ENCODE peak calls at places on chromosomes 11 and 22, in nine cellular contexts. One of them, this sample, is unnamed.

GRCh38 chr11:27237641-27238040 is 125.4 kb downstream of the CCDC34 start:
- DNase-seq in transverse colon: peak; percentile 51
- DNase-seq in GM23248: no peak
- DNase-seq in lung: no peak
- DNase-seq in mesendoderm: peak; percentile 34
- DNase-seq in effector memory CD4-positive, alpha-beta T cell: no peak
- DNase-seq in stomach: no peak
- DNase-seq in cardiac muscle cell: no peak
- DNase-seq in DND-41: no peak
- DNase-seq in this sample: no peak

GRCh38 chr22:49303061-49303735 is 524.5 kb downstream of the BRD1 start:
- DNase-seq in mesendoderm: no peak
- DNase-seq in DND-41: no peak
- DNase-seq in transverse colon: no peak
- DNase-seq in stomach: peak; percentile 11
- DNase-seq in cardiac muscle cell: no peak
- DNase-seq in effector memory CD4-positive, alpha-beta T cell: no peak
- DNase-seq in lung: no peak
- DNase-seq in GM23248: no peak
- DNase-seq in this sample: no peak

GRCh38 chr22:17305076-17305475 is 64.2 kb upstream of the CECR2 start:
- DNase-seq in effector memory CD4-positive, alpha-beta T cell: no peak
- DNase-seq in lung: peak; percentile 22
- DNase-seq in stomach: peak; percentile 2
- DNase-seq in mesendoderm: no peak
- DNase-seq in GM23248: no peak
- DNase-seq in transverse colon: no peak
- DNase-seq in DND-41: no peak
- DNase-seq in cardiac muscle cell: no peak
- DNase-seq in this sample: no peak

GRCh38 chr11:112165049-112165448 is 1.2 kb upstream of the IL18 start:
- DNase-seq in DND-41: no peak
- DNase-seq in lung: no peak
- DNase-seq in cardiac muscle cell: no peak
- DNase-seq in effector memory CD4-positive, alpha-beta T cell: no peak
- DNase-seq in mesendoderm: no peak
- DNase-seq in stomach: no peak
- DNase-seq in GM23248: no peak
- DNase-seq in transverse colon: no peak
- DNase-seq in this sample: no peak

GRCh38 chr11:78922886-78923625 is 348.4 kb upstream of the NARS2 start:
- DNase-seq in mesendoderm: no peak
- DNase-seq in effector memory CD4-positive, alpha-beta T cell: no peak
- DNase-seq in DND-41: no peak
- DNase-seq in GM23248: no peak
- DNase-seq in lung: no peak
- DNase-seq in cardiac muscle cell: no peak
- DNase-seq in transverse colon: no peak
- DNase-seq in stomach: no peak
- DNase-seq in this sample: no peak

GRCh38 chr11:120342226-120342625 is 6.0 kb downstream of the ARHGEF12 start:
- DNase-seq in effector memory CD4-positive, alpha-beta T cell: no peak
- DNase-seq in transverse colon: no peak
- DNase-seq in lung: no peak
- DNase-seq in stomach: no peak
- DNase-seq in GM23248: no peak
- DNase-seq in DND-41: no peak
- DNase-seq in mesendoderm: no peak
- DNase-seq in cardiac muscle cell: no peak
- DNase-seq in this sample: no peak

GRCh38 chr11:11931461-11932055 is 76.9 kb downstream of the DKK3 start:
- DNase-seq in mesendoderm: peak; percentile 76
- DNase-seq in effector memory CD4-positive, alpha-beta T cell: no peak
- DNase-seq in GM23248: peak; percentile 87
- DNase-seq in lung: no peak
- DNase-seq in cardiac muscle cell: peak; percentile 82
- DNase-seq in transverse colon: no peak
- DNase-seq in DND-41: no peak
- DNase-seq in stomach: no peak
- DNase-seq in this sample: no peak

GRCh38 chr11:20315800-20316199 is 47.7 kb upstream of the HTATIP2 start:
- DNase-seq in GM23248: no peak
- DNase-seq in DND-41: no peak
- DNase-seq in effector memory CD4-positive, alpha-beta T cell: no peak
- DNase-seq in transverse colon: no peak
- DNase-seq in stomach: no peak
- DNase-seq in cardiac muscle cell: no peak
- DNase-seq in mesendoderm: peak; percentile 3
- DNase-seq in lung: no peak
- DNase-seq in this sample: no peak

GRCh38 chr11:85821636-85822035 is 10.7 kb upstream of the SYTL2 start:
- DNase-seq in mesendoderm: no peak
- DNase-seq in stomach: peak; percentile 57
- DNase-seq in transverse colon: peak; percentile 45
- DNase-seq in cardiac muscle cell: no peak
- DNase-seq in lung: no peak
- DNase-seq in GM23248: peak; percentile 61
- DNase-seq in DND-41: no peak
- DNase-seq in effector memory CD4-positive, alpha-beta T cell: no peak
- DNase-seq in this sample: no peak

GRCh38 chr22:47203554-47203991 is 441.1 kb downstream of the TBC1D22A start:
- DNase-seq in stomach: peak; percentile 22
- DNase-seq in mesendoderm: no peak
- DNase-seq in effector memory CD4-positive, alpha-beta T cell: no peak
- DNase-seq in GM23248: no peak
- DNase-seq in lung: no peak
- DNase-seq in transverse colon: no peak
- DNase-seq in DND-41: no peak
- DNase-seq in cardiac muscle cell: no peak
- DNase-seq in this sample: no peak

GRCh38 chr11:19393941-19394340 is 153.2 kb upstream of the E2F8 start:
- DNase-seq in GM23248: peak; percentile 77
- DNase-seq in DND-41: no peak
- DNase-seq in cardiac muscle cell: peak; percentile 62
- DNase-seq in effector memory CD4-positive, alpha-beta T cell: no peak
- DNase-seq in mesendoderm: peak; percentile 40
- DNase-seq in transverse colon: no peak
- DNase-seq in stomach: no peak
- DNase-seq in lung: no peak
- DNase-seq in this sample: no peak

GRCh38 chr11:134955281-134955680 is 543.2 kb upstream of the B3GAT1 start:
- DNase-seq in mesendoderm: no peak
- DNase-seq in DND-41: no peak
- DNase-seq in GM23248: no peak
- DNase-seq in transverse colon: no peak
- DNase-seq in effector memory CD4-positive, alpha-beta T cell: no peak
- DNase-seq in cardiac muscle cell: no peak
- DNase-seq in stomach: no peak
- DNase-seq in lung: no peak
- DNase-seq in this sample: no peak

GRCh38 chr22:37636949-37637273 is 2.6 kb upstream of the SH3BP1 start:
- DNase-seq in lung: no peak
- DNase-seq in transverse colon: no peak
- DNase-seq in mesendoderm: no peak
- DNase-seq in GM23248: no peak
- DNase-seq in effector memory CD4-positive, alpha-beta T cell: no peak
- DNase-seq in cardiac muscle cell: no peak
- DNase-seq in stomach: no peak
- DNase-seq in DND-41: no peak
- DNase-seq in this sample: no peak
- H3K27ac ChIP-seq in lung: peak overlapping the region; percentile 7
- H3K27ac ChIP-seq in transverse colon: peak overlapping the region; percentile 89
- H3K27ac ChIP-seq in mesendoderm: no peak overlapping the region
- H3K27ac ChIP-seq in GM23248: no peak overlapping the region
- H3K27ac ChIP-seq in effector memory CD4-positive, alpha-beta T cell: peak overlapping the region; percentile 78
- H3K27ac ChIP-seq in cardiac muscle cell: no peak overlapping the region
- H3K27ac ChIP-seq in stomach: no peak overlapping the region
- H3K27ac ChIP-seq in DND-41: peak overlapping the region; percentile 57
- H3K27ac ChIP-seq in this sample: peak overlapping the region; percentile 31

DNA sequence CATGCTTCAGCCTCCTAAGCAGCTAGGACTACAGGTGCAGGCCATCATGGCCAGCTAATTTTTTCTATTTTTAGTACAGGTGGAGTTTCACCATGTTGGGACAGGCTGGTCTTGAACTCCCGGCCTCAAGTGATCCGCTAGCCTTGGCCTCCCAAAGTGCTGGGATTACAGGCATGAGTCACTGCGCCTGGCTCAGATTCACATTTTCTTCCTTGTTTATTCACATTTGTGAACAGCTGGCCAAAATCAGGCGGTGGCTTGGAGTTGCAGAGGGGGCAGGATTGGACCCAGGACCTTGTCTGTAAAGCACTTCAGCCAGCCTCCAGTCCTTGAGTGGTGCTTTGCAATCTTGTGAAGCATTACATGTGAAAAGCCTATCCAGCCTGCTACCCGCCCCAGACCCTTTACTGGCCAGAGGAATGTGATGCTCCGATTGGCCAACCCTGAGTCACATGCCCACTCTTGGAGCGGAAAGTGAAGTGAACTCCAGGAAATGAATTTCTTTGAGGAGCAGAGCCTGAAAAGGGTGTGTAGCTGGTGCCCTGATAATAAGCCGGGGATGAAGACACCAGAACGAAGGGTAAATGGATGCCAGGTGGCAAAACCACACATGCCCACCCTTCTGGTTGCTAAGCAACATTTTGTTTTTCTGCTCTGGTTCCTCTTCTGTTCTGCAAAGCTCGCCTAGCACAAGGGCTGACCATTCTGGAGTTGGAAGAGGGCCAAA is 62.6 kb upstream of the PTPRJ start:
- DNase-seq in effector memory CD4-positive, alpha-beta T cell: no peak
- DNase-seq in cardiac muscle cell: peak; percentile 100
- DNase-seq in transverse colon: peak; percentile 73
- DNase-seq in lung: peak; percentile 95
- DNase-seq in stomach: peak; percentile 52
- DNase-seq in GM23248: peak; percentile 84
- DNase-seq in mesendoderm: peak; percentile 85
- DNase-seq in DND-41: peak; percentile 73
- DNase-seq in this sample: no peak
- H3K4me1 ChIP-seq in effector memory CD4-positive, alpha-beta T cell: peaks cover 48% of the 10 kb centered on the region
- H3K4me1 ChIP-seq in cardiac muscle cell: peaks cover 13% of the 10 kb centered on the region
- H3K4me1 ChIP-seq in transverse colon: no peaks in the 10 kb centered on the region
- H3K4me1 ChIP-seq in lung: no peaks in the 10 kb centered on the region
- H3K4me1 ChIP-seq in stomach: peaks cover 40% of the 10 kb centered on the region
- H3K4me1 ChIP-seq in GM23248: peaks cover 24% of the 10 kb centered on the region
- H3K4me1 ChIP-seq in mesendoderm: peaks cover 8% of the 10 kb centered on the region
- H3K4me1 ChIP-seq in DND-41: peaks cover 44% of the 10 kb centered on the region
- H3K4me1 ChIP-seq in this sample: peaks cover 55% of the 10 kb centered on the region

DNA sequence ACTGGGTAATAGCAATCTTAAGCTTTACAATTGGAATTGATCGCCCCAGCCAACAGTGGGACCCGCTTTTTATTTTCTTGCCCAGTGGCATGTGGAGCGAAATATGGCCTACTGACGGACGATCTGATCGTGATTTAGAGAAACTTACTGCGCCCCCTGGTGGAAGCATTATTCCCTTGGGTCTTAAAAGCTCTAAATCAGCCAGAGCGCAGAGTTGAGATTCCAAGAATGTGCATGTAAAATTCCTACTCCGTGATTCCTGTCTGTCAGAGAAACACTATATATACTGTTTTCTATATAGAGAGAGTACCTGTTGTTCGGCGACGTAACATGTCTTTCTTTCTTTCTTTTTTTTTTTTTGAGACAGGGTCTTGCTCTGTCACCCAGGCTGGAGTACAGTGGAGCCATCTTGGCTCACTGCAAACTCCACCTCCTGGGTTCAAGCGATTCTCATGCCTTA is 3.7 kb upstream of the DPF2 start:
- DNase-seq in transverse colon: peak; percentile 93
- DNase-seq in stomach: peak; percentile 95
- DNase-seq in GM23248: peak; percentile 94
- DNase-seq in lung: peak; percentile 89
- DNase-seq in cardiac muscle cell: peak; percentile 95
- DNase-seq in effector memory CD4-positive, alpha-beta T cell: peak; percentile 62
- DNase-seq in DND-41: peak; percentile 82
- DNase-seq in mesendoderm: peak; percentile 93
- DNase-seq in this sample: peak; percentile 78
- H3K27ac ChIP-seq in transverse colon: no peak overlapping the region
- H3K27ac ChIP-seq in stomach: no peak overlapping the region
- H3K27ac ChIP-seq in GM23248: peak overlapping the region; percentile 41
- H3K27ac ChIP-seq in lung: no peak overlapping the region
- H3K27ac ChIP-seq in cardiac muscle cell: no peak overlapping the region
- H3K27ac ChIP-seq in effector memory CD4-positive, alpha-beta T cell: no peak overlapping the region
- H3K27ac ChIP-seq in DND-41: no peak overlapping the region
- H3K27ac ChIP-seq in mesendoderm: no peak overlapping the region
- H3K27ac ChIP-seq in this sample: no peak overlapping the region

GRCh38 chr22:24391836-24392217 is 35.6 kb upstream of the ADORA2A start:
- DNase-seq in mesendoderm: no peak
- DNase-seq in lung: no peak
- DNase-seq in stomach: no peak
- DNase-seq in effector memory CD4-positive, alpha-beta T cell: no peak
- DNase-seq in DND-41: no peak
- DNase-seq in cardiac muscle cell: peak; percentile 67
- DNase-seq in transverse colon: no peak
- DNase-seq in GM23248: peak; percentile 79
- DNase-seq in this sample: no peak

GRCh38 chr22:24390156-24390555 is 37.2 kb upstream of the ADORA2A start:
- DNase-seq in transverse colon: no peak
- DNase-seq in cardiac muscle cell: no peak
- DNase-seq in mesendoderm: no peak
- DNase-seq in lung: no peak
- DNase-seq in GM23248: no peak
- DNase-seq in effector memory CD4-positive, alpha-beta T cell: no peak
- DNase-seq in DND-41: no peak
- DNase-seq in stomach: no peak
- DNase-seq in this sample: no peak

GRCh38 chr22:24392218-24392931 is 35.0 kb upstream of the ADORA2A start:
- DNase-seq in transverse colon: no peak
- DNase-seq in lung: no peak
- DNase-seq in GM23248: peak; percentile 56
- DNase-seq in cardiac muscle cell: no peak
- DNase-seq in effector memory CD4-positive, alpha-beta T cell: no peak
- DNase-seq in stomach: no peak
- DNase-seq in mesendoderm: no peak
- DNase-seq in DND-41: no peak
- DNase-seq in this sample: no peak

GRCh38 chr22:24390576-24390975 is 36.8 kb upstream of the ADORA2A start:
- DNase-seq in effector memory CD4-positive, alpha-beta T cell: no peak
- DNase-seq in DND-41: no peak
- DNase-seq in mesendoderm: no peak
- DNase-seq in lung: no peak
- DNase-seq in cardiac muscle cell: peak; percentile 75
- DNase-seq in stomach: no peak
- DNase-seq in transverse colon: no peak
- DNase-seq in GM23248: peak; percentile 81
- DNase-seq in this sample: no peak

GRCh38 chr22:24389680-24390079 is 37.7 kb upstream of the ADORA2A start:
- DNase-seq in DND-41: no peak
- DNase-seq in GM23248: no peak
- DNase-seq in effector memory CD4-positive, alpha-beta T cell: no peak
- DNase-seq in lung: no peak
- DNase-seq in transverse colon: no peak
- DNase-seq in stomach: no peak
- DNase-seq in mesendoderm: no peak
- DNase-seq in cardiac muscle cell: no peak
- DNase-seq in this sample: no peak
- H3K4me1 ChIP-seq in DND-41: no peaks in the 10 kb centered on the region
- H3K4me1 ChIP-seq in GM23248: peaks cover 34% of the 10 kb centered on the region
- H3K4me1 ChIP-seq in effector memory CD4-positive, alpha-beta T cell: no peaks in the 10 kb centered on the region
- H3K4me1 ChIP-seq in lung: peaks cover 37% of the 10 kb centered on the region
- H3K4me1 ChIP-seq in transverse colon: peaks cover 8% of the 10 kb centered on the region
- H3K4me1 ChIP-seq in stomach: peaks cover 33% of the 10 kb centered on the region
- H3K4me1 ChIP-seq in mesendoderm: no peaks in the 10 kb centered on the region
- H3K4me1 ChIP-seq in cardiac muscle cell: peaks cover 5% of the 10 kb centered on the region
- H3K4me1 ChIP-seq in this sample: no peaks in the 10 kb centered on the region

GRCh38 chr11:44564198-44564597 is 1.3 kb upstream of the CD82 start:
- DNase-seq in lung: no peak
- DNase-seq in cardiac muscle cell: no peak
- DNase-seq in stomach: peak; percentile 71
- DNase-seq in transverse colon: peak; percentile 52
- DNase-seq in mesendoderm: no peak
- DNase-seq in GM23248: peak; percentile 11
- DNase-seq in DND-41: no peak
- DNase-seq in effector memory CD4-positive, alpha-beta T cell: no peak
- DNase-seq in this sample: no peak
- H3K27ac ChIP-seq in lung: peak overlapping the region; percentile 90
- H3K27ac ChIP-seq in cardiac muscle cell: peak overlapping the region; percentile 85
- H3K27ac ChIP-seq in stomach: peak overlapping the region; percentile 99
- H3K27ac ChIP-seq in transverse colon: peak overlapping the region; percentile 92
- H3K27ac ChIP-seq in mesendoderm: no peak overlapping the region
- H3K27ac ChIP-seq in GM23248: peak overlapping the region; percentile 99
- H3K27ac ChIP-seq in DND-41: peak overlapping the region; percentile 72
- H3K27ac ChIP-seq in effector memory CD4-positive, alpha-beta T cell: peak overlapping the region; percentile 87
- H3K27ac ChIP-seq in this sample: peak overlapping the region; percentile 48

This sample was measured in CD8-positive, alpha-beta memory T cell.